ENCODE peak calls at places on chromosomes 13 and 19, in six cellular contexts. X, F, I, C, A and T are unnamed samples.

GRCh38 chr13:21055511-21056045 is 5.8 kb downstream of the LATS2 start:
- DNase-seq in X (no peak), F (no peak), C (no peak), A (no peak), I (no peak), T (no peak)

GRCh38 chr19:10916602-10917001 is 11.8 kb downstream of the YIPF2 start:
- DNase-seq in F (no peak), I (no peak), A (no peak), C (no peak), X (no peak), T (no peak)

GRCh38 chr13:110014719-110015118 is 228.3 kb upstream of the IRS2 start:
- DNase-seq in A (peak), X (no peak), C (no peak), F (no peak), I (no peak), T (no peak)

GRCh38 chr19:21256722-21257121 is 72.5 kb downstream of the ZNF708 start:
- DNase-seq in C (no peak), F (peak), A (no peak), I (no peak), X (no peak), T (no peak)

GRCh38 chr19:37845932-37846331 is 60.5 kb downstream of the WDR87 start:
- DNase-seq in X (no peak), C (no peak), A (no peak), F (no peak), I (no peak), T (no peak)

GRCh38 chr19:860481-861098 is 1.1 kb downstream of the CFD start:
- DNase-seq in A (peak), F (peak), C (peak), I (no peak), X (peak), T (peak)

GRCh38 chr13:46831588-46832194 is 34.7 kb upstream of the ESD start:
- DNase-seq in I (peak), F (peak), C (no peak), A (peak), X (peak), T (no peak)

GRCh38 chr19:1250374-1251232 is 2.2 kb downstream of the MIDN start:
- DNase-seq in X (peak), A (peak), I (no peak), C (no peak), F (peak), T (no peak)

GRCh38 chr19:33260628-33261418 is 35.2 kb upstream of the SLC7A10 start:
- DNase-seq in C (no peak), X (no peak), I (no peak), A (no peak), F (no peak), T (no peak)

GRCh38 chr19:2578391-2578826 is 102.5 kb downstream of the GADD45B start:
- DNase-seq in A (peak), X (no peak), F (no peak), I (no peak), C (peak), T (no peak)

GRCh38 chr19:7492142-7493055 is 3.6 kb upstream of the PEX11G start:
- DNase-seq in A (no peak), X (peak), I (no peak), C (no peak), F (no peak), T (no peak)

GRCh38 chr13:73223372-73223781 is 164.6 kb downstream of the KLF5 start:
- DNase-seq in I (no peak), X (peak), C (no peak), A (no peak), F (peak), T (no peak)

GRCh38 chr19:15161028-15161984 is 39.5 kb downstream of the NOTCH3 start:
- DNase-seq in A (no peak), X (no peak), I (no peak), C (no peak), F (peak), T (no peak)

GRCh38 chr13:61795580-61795979 is 379.9 kb upstream of the PCDH20 start:
- DNase-seq in C (no peak), I (no peak), A (peak), F (no peak), X (no peak), T (no peak)

GRCh38 chr19:38638461-38638860 is 9.0 kb upstream of the ACTN4 start:
- DNase-seq in C (no peak), A (no peak), X (no peak), I (no peak), F (no peak), T (no peak)